ENCODE peak calls at places on chromosomes 2 and 18, in eight cellular contexts. W is stimulated activated CD4-positive, alpha-beta T cell treated with anti-CD3 and anti-CD28 coated beads, Interleukin-15, amount 100 ng/mL, for 1 hour; N is body of pancreas; G is AG08396; O is AG09319; H is D341Med; P is activated T-helper 1 cell treated with Interleukin-2 at 50 U/mL for 16 hours; A is osteoblast. C is an unnamed sample.

GRCh38 chr18:48201337-48201705 is 207.9 kb downstream of the ZBTB7C start:
- DNase-seq in W (no peak), N (no peak), G (no peak), O (no peak), H (no peak), P (no peak), A (no peak), C (no peak)

GRCh38 chr2:99801304-99801909 is 311.6 kb upstream of the REV1 start:
- DNase-seq in W (no peak), N (no peak), G (no peak), O (no peak), H (no peak), P (no peak), A (no peak), C (no peak)

GRCh38 chr2:242075683-242076082 is 206.2 kb downstream of the RTP5 start:
- DNase-seq in W (no peak), N (peak), G (no peak), O (no peak), H (no peak), P (no peak), A (no peak), C (no peak)

GRCh38 chr2:21256006-21256405 is 132.2 kb downstream of the TDRD15 start:
- DNase-seq in W (no peak), N (peak), G (no peak), O (no peak), H (no peak), P (no peak), A (no peak), C (peak)

GRCh38 chr2:28164280-28164801 is 228.3 kb upstream of the FOSL2 start:
- DNase-seq in W (no peak), N (peak), G (peak), O (no peak), H (no peak), P (no peak), A (no peak), C (no peak)

GRCh38 chr2:160752475-160753330 is 259.1 kb upstream of the RBMS1 start:
- DNase-seq in W (no peak), N (no peak), G (peak), O (no peak), H (no peak), P (no peak), A (peak), C (no peak)

GRCh38 chr18:49510393-49511115 is 23.5 kb upstream of the C18orf32 start:
- DNase-seq in W (peak), N (peak), G (peak), O (no peak), H (peak), P (no peak), A (peak), C (no peak)

GRCh38 chr2:69309336-69310048 is 77.5 kb downstream of the GFPT1 start:
- DNase-seq in W (no peak), N (peak), G (peak), O (peak), H (no peak), P (no peak), A (peak), C (no peak)

GRCh38 chr18:78998350-78999055 is 18.9 kb downstream of the SALL3 start:
- DNase-seq in W (no peak), N (no peak), G (no peak), O (no peak), H (no peak), P (no peak), A (no peak), C (peak)

GRCh38 chr2:71831208-71831577 is 316.5 kb downstream of the CYP26B1 start:
- DNase-seq in W (no peak), N (no peak), G (peak), O (peak), H (no peak), P (no peak), A (peak), C (no peak)

GRCh38 chr2:134782792-134783191 is 55.6 kb upstream of the ACMSD start:
- DNase-seq in W (no peak), N (no peak), G (no peak), O (no peak), H (peak), P (no peak), A (no peak), C (no peak)

GRCh38 chr2:191243154-191243553 is 2.0 kb upstream of the MYO1B start:
- DNase-seq in W (no peak), N (no peak), G (no peak), O (no peak), H (no peak), P (no peak), A (no peak), C (no peak)

GRCh38 chr18:77597726-77598125 is 348.1 kb downstream of the GALR1 start:
- DNase-seq in W (no peak), N (no peak), G (no peak), O (no peak), H (no peak), P (no peak), A (no peak), C (no peak)

GRCh38 chr2:33015421-33016142 is 68.8 kb downstream of the LTBP1 start:
- DNase-seq in W (no peak), N (peak), G (peak), O (no peak), H (no peak), P (no peak), A (peak), C (no peak)

GRCh38 chr2:212177724-212178123 is 360.9 kb downstream of the ERBB4 start:
- DNase-seq in W (no peak), N (no peak), G (no peak), O (no peak), H (no peak), P (no peak), A (no peak), C (no peak)

GRCh38 chr2:12613137-12613912 is 103.4 kb upstream of the TRIB2 start:
- DNase-seq in W (no peak), N (no peak), G (no peak), O (no peak), H (no peak), P (no peak), A (no peak), C (no peak)

GRCh38 chr2:229852565-229852964 is 69.2 kb downstream of the TRIP12 start:
- DNase-seq in W (peak), N (peak), G (peak), O (no peak), H (no peak), P (peak), A (peak), C (no peak)

GRCh38 chr2:105308785-105309540 is 20.6 kb downstream of the TGFBRAP1 start:
- DNase-seq in W (no peak), N (peak), G (no peak), O (no peak), H (no peak), P (no peak), A (no peak), C (peak)

GRCh38 chr2:20433249-20433648 is 13.6 kb upstream of the RHOB start:
- DNase-seq in W (no peak), N (no peak), G (no peak), O (no peak), H (no peak), P (no peak), A (no peak), C (no peak)

GRCh38 chr2:63056309-63057065 is 5.9 kb downstream of the OTX1 start:
- DNase-seq in W (no peak), N (no peak), G (peak), O (no peak), H (no peak), P (no peak), A (peak), C (no peak)

GRCh38 chr18:59140287-59140885 is 702 bp downstream of the SEC11C start:
- DNase-seq in W (no peak), N (peak), G (no peak), O (no peak), H (no peak), P (no peak), A (peak), C (peak)

GRCh38 chr2:127659408-127660290 is 13.7 kb downstream of the GPR17 start:
- DNase-seq in W (no peak), N (no peak), G (no peak), O (no peak), H (no peak), P (no peak), A (peak), C (no peak)

GRCh38 chr18:49664086-49664890 is 102.4 kb downstream of the LIPG start:
- DNase-seq in W (no peak), N (no peak), G (no peak), O (no peak), H (no peak), P (no peak), A (no peak), C (no peak)

GRCh38 chr2:176692518-176692917 is 423.3 kb downstream of the MTX2 start:
- DNase-seq in W (no peak), N (no peak), G (no peak), O (no peak), H (no peak), P (no peak), A (no peak), C (no peak)

GRCh38 chr2:152925540-152926448 is 207.4 kb downstream of the ARL6IP6 start:
- DNase-seq in W (no peak), N (peak), G (peak), O (no peak), H (peak), P (no peak), A (peak), C (peak)

GRCh38 chr18:21444465-21445023 is 156.0 kb downstream of the ESCO1 start:
- DNase-seq in W (no peak), N (peak), G (peak), O (peak), H (peak), P (no peak), A (no peak), C (no peak)

GRCh38 chr2:217941886-217942728 is 60.7 kb downstream of the TNS1 start:
- DNase-seq in W (no peak), N (no peak), G (no peak), O (no peak), H (no peak), P (no peak), A (peak), C (no peak)

GRCh38 chr18:54119524-54120019 is 104.9 kb downstream of the MBD2 start:
- DNase-seq in W (no peak), N (peak), G (peak), O (peak), H (peak), P (no peak), A (no peak), C (peak)

C was measured in C1 segment of cervical spinal cord.